ENCODE peak calls at places on chromosome 4, in five cellular contexts. K is kidney tubule cell, Y is IMR-90, L is GM04503, Q is posterior cingulate gyrus. D is an unnamed sample.

GRCh38 chr4:74038161-74039064 is at the start of gene CXCL3:
- DNase-seq in K (peak), Y (peak), L (no peak), Q (peak), D (peak)

GRCh38 chr4:39410415-39410814 is 3.7 kb downstream of the KLB start:
- DNase-seq in K (no peak), Y (no peak), L (no peak), Q (no peak), D (no peak)

GRCh38 chr4:2071912-2072867 is 13.1 kb downstream of the NAT8L start:
- DNase-seq in K (no peak), Y (no peak), L (no peak), Q (no peak), D (no peak)

GRCh38 chr4:84855774-84856173 is 110.7 kb downstream of the WDFY3 start:
- DNase-seq in K (peak), Y (no peak), L (no peak), Q (peak), D (peak)

GRCh38 chr4:113821851-113822250 is 60.3 kb upstream of the CAMK2D start:
- DNase-seq in K (no peak), Y (no peak), L (no peak), Q (no peak), D (no peak)

GRCh38 chr4:8272472-8273428 is 3.2 kb downstream of the HTRA3 start:
- DNase-seq in K (no peak), Y (peak), L (no peak), Q (no peak), D (no peak)

GRCh38 chr4:79913581-79913980 is 159.4 kb downstream of the ANTXR2 start:
- DNase-seq in K (peak), Y (peak), L (peak), Q (no peak), D (no peak)

GRCh38 chr4:147157860-147158701 is 212.4 kb upstream of the TTC29 start:
- DNase-seq in K (peak), Y (peak), L (no peak), Q (peak), D (peak)

GRCh38 chr4:159280442-159281172 is 177.7 kb downstream of the RAPGEF2 start:
- DNase-seq in K (peak), Y (no peak), L (no peak), Q (no peak), D (no peak)

GRCh38 chr4:7763788-7764187 is 175.9 kb downstream of the AFAP1 start:
- DNase-seq in K (peak), Y (peak), L (no peak), Q (no peak), D (no peak)

GRCh38 chr4:11631416-11631815 is 202.7 kb upstream of the HS3ST1 start:
- DNase-seq in K (no peak), Y (peak), L (no peak), Q (no peak), D (no peak)

GRCh38 chr4:3835527-3836040 is 69.4 kb downstream of the ADRA2C start:
- DNase-seq in K (no peak), Y (no peak), L (no peak), Q (peak), D (no peak)

GRCh38 chr4:24775750-24776149 is 19.6 kb upstream of the SOD3 start:
- DNase-seq in K (no peak), Y (no peak), L (no peak), Q (no peak), D (no peak)

GRCh38 chr4:152590179-152591031 is 54.5 kb upstream of the FBXW7 start:
- DNase-seq in K (peak), Y (peak), L (peak), Q (no peak), D (no peak)

GRCh38 chr4:109998867-109999303 is 86.2 kb downstream of the EGF start:
- DNase-seq in K (peak), Y (peak), L (no peak), Q (no peak), D (no peak)